ENCODE peak calls at places on chromosomes 12 and 14, in seven cellular contexts. One of them, this sample, is unnamed.

GRCh38 chr12:66964629-66965028 is 285.8 kb upstream of the GRIP1 start:
- DNase-seq in HTR-8/SVneo: no peak
- DNase-seq in HFF-Myc: no peak
- DNase-seq in germinal center: no peak
- DNase-seq in activated T-helper 1 cell treated with anti-CD3 and anti-CD28 coated beads, Interleukin-12 subunit alpha, Interleukin-12 subunit beta, Interleukin-2, Interleukin-4 antibody, amounts not matched to agents 30 ng/mL and 10 ng/mL and 1 ng/mL, durations not matched to agents 14 hours and 24 hours and 36 hours: peak
- DNase-seq in NCI-H1092 treated with DMSO at 0.1 percent for 48 hours: no peak
- DNase-seq in HuH-7.5: no peak
- DNase-seq in this sample: peak

GRCh38 chr12:104565606-104566243 is 109.0 kb downstream of the CHST11 start:
- DNase-seq in HFF-Myc: no peak
- DNase-seq in activated T-helper 1 cell treated with anti-CD3 and anti-CD28 coated beads, Interleukin-12 subunit alpha, Interleukin-12 subunit beta, Interleukin-2, Interleukin-4 antibody, amounts not matched to agents 30 ng/mL and 10 ng/mL and 1 ng/mL, durations not matched to agents 14 hours and 24 hours and 36 hours: no peak
- DNase-seq in NCI-H1092 treated with DMSO at 0.1 percent for 48 hours: no peak
- DNase-seq in HTR-8/SVneo: no peak
- DNase-seq in HuH-7.5: no peak
- DNase-seq in germinal center: no peak
- DNase-seq in this sample: no peak

GRCh38 chr14:64234877-64235651 is 59.1 kb downstream of the ESR2 start:
- DNase-seq in NCI-H1092 treated with DMSO at 0.1 percent for 48 hours: peak
- DNase-seq in activated T-helper 1 cell treated with anti-CD3 and anti-CD28 coated beads, Interleukin-12 subunit alpha, Interleukin-12 subunit beta, Interleukin-2, Interleukin-4 antibody, amounts not matched to agents 30 ng/mL and 10 ng/mL and 1 ng/mL, durations not matched to agents 14 hours and 24 hours and 36 hours: no peak
- DNase-seq in HFF-Myc: no peak
- DNase-seq in HTR-8/SVneo: no peak
- DNase-seq in HuH-7.5: no peak
- DNase-seq in germinal center: peak
- DNase-seq in this sample: no peak

GRCh38 chr12:96240656-96241055 is 46.5 kb downstream of the ELK3 start:
- DNase-seq in NCI-H1092 treated with DMSO at 0.1 percent for 48 hours: no peak
- DNase-seq in germinal center: no peak
- DNase-seq in activated T-helper 1 cell treated with anti-CD3 and anti-CD28 coated beads, Interleukin-12 subunit alpha, Interleukin-12 subunit beta, Interleukin-2, Interleukin-4 antibody, amounts not matched to agents 30 ng/mL and 10 ng/mL and 1 ng/mL, durations not matched to agents 14 hours and 24 hours and 36 hours: no peak
- DNase-seq in HFF-Myc: no peak
- DNase-seq in HuH-7.5: no peak
- DNase-seq in HTR-8/SVneo: no peak
- DNase-seq in this sample: no peak

GRCh38 chr12:131090254-131091210 is 136.8 kb downstream of the ADGRD1 start:
- DNase-seq in HuH-7.5: no peak
- DNase-seq in HFF-Myc: no peak
- DNase-seq in activated T-helper 1 cell treated with anti-CD3 and anti-CD28 coated beads, Interleukin-12 subunit alpha, Interleukin-12 subunit beta, Interleukin-2, Interleukin-4 antibody, amounts not matched to agents 30 ng/mL and 10 ng/mL and 1 ng/mL, durations not matched to agents 14 hours and 24 hours and 36 hours: no peak
- DNase-seq in NCI-H1092 treated with DMSO at 0.1 percent for 48 hours: no peak
- DNase-seq in HTR-8/SVneo: no peak
- DNase-seq in germinal center: no peak
- DNase-seq in this sample: no peak

GRCh38 chr12:51318846-51319570 is 5.0 kb downstream of the BIN2 start:
- DNase-seq in NCI-H1092 treated with DMSO at 0.1 percent for 48 hours: no peak
- DNase-seq in HTR-8/SVneo: no peak
- DNase-seq in HFF-Myc: no peak
- DNase-seq in HuH-7.5: no peak
- DNase-seq in germinal center: no peak
- DNase-seq in activated T-helper 1 cell treated with anti-CD3 and anti-CD28 coated beads, Interleukin-12 subunit alpha, Interleukin-12 subunit beta, Interleukin-2, Interleukin-4 antibody, amounts not matched to agents 30 ng/mL and 10 ng/mL and 1 ng/mL, durations not matched to agents 14 hours and 24 hours and 36 hours: peak
- DNase-seq in this sample: peak

GRCh38 chr14:89359477-89360222 is 57.4 kb downstream of the FOXN3 start:
- DNase-seq in HuH-7.5: no peak
- DNase-seq in HFF-Myc: no peak
- DNase-seq in germinal center: no peak
- DNase-seq in NCI-H1092 treated with DMSO at 0.1 percent for 48 hours: no peak
- DNase-seq in activated T-helper 1 cell treated with anti-CD3 and anti-CD28 coated beads, Interleukin-12 subunit alpha, Interleukin-12 subunit beta, Interleukin-2, Interleukin-4 antibody, amounts not matched to agents 30 ng/mL and 10 ng/mL and 1 ng/mL, durations not matched to agents 14 hours and 24 hours and 36 hours: no peak
- DNase-seq in HTR-8/SVneo: no peak
- DNase-seq in this sample: no peak

GRCh38 chr14:59067135-59067894 is 121.2 kb upstream of the DAAM1 start:
- DNase-seq in HTR-8/SVneo: no peak
- DNase-seq in HuH-7.5: no peak
- DNase-seq in germinal center: no peak
- DNase-seq in activated T-helper 1 cell treated with anti-CD3 and anti-CD28 coated beads, Interleukin-12 subunit alpha, Interleukin-12 subunit beta, Interleukin-2, Interleukin-4 antibody, amounts not matched to agents 30 ng/mL and 10 ng/mL and 1 ng/mL, durations not matched to agents 14 hours and 24 hours and 36 hours: no peak
- DNase-seq in HFF-Myc: no peak
- DNase-seq in NCI-H1092 treated with DMSO at 0.1 percent for 48 hours: no peak
- DNase-seq in this sample: no peak

GRCh38 chr12:47189753-47190152 is 110.0 kb upstream of the AMIGO2 start:
- DNase-seq in HuH-7.5: no peak
- DNase-seq in germinal center: no peak
- DNase-seq in activated T-helper 1 cell treated with anti-CD3 and anti-CD28 coated beads, Interleukin-12 subunit alpha, Interleukin-12 subunit beta, Interleukin-2, Interleukin-4 antibody, amounts not matched to agents 30 ng/mL and 10 ng/mL and 1 ng/mL, durations not matched to agents 14 hours and 24 hours and 36 hours: no peak
- DNase-seq in HTR-8/SVneo: no peak
- DNase-seq in HFF-Myc: no peak
- DNase-seq in NCI-H1092 treated with DMSO at 0.1 percent for 48 hours: no peak
- DNase-seq in this sample: no peak

GRCh38 chr14:61321385-61322010 is at the start of gene PRKCH:
- DNase-seq in germinal center: peak
- DNase-seq in HuH-7.5: peak
- DNase-seq in HFF-Myc: no peak
- DNase-seq in activated T-helper 1 cell treated with anti-CD3 and anti-CD28 coated beads, Interleukin-12 subunit alpha, Interleukin-12 subunit beta, Interleukin-2, Interleukin-4 antibody, amounts not matched to agents 30 ng/mL and 10 ng/mL and 1 ng/mL, durations not matched to agents 14 hours and 24 hours and 36 hours: peak
- DNase-seq in HTR-8/SVneo: peak
- DNase-seq in NCI-H1092 treated with DMSO at 0.1 percent for 48 hours: peak
- DNase-seq in this sample: peak

GRCh38 chr14:89537911-89538310 is 120.9 kb upstream of the FOXN3 start:
- DNase-seq in HTR-8/SVneo: no peak
- DNase-seq in NCI-H1092 treated with DMSO at 0.1 percent for 48 hours: no peak
- DNase-seq in activated T-helper 1 cell treated with anti-CD3 and anti-CD28 coated beads, Interleukin-12 subunit alpha, Interleukin-12 subunit beta, Interleukin-2, Interleukin-4 antibody, amounts not matched to agents 30 ng/mL and 10 ng/mL and 1 ng/mL, durations not matched to agents 14 hours and 24 hours and 36 hours: no peak
- DNase-seq in HFF-Myc: no peak
- DNase-seq in HuH-7.5: no peak
- DNase-seq in germinal center: peak
- DNase-seq in this sample: no peak

GRCh38 chr14:55221186-55221585 is 29.8 kb upstream of the DLGAP5 start:
- DNase-seq in HuH-7.5: no peak
- DNase-seq in HFF-Myc: peak
- DNase-seq in activated T-helper 1 cell treated with anti-CD3 and anti-CD28 coated beads, Interleukin-12 subunit alpha, Interleukin-12 subunit beta, Interleukin-2, Interleukin-4 antibody, amounts not matched to agents 30 ng/mL and 10 ng/mL and 1 ng/mL, durations not matched to agents 14 hours and 24 hours and 36 hours: no peak
- DNase-seq in HTR-8/SVneo: peak
- DNase-seq in NCI-H1092 treated with DMSO at 0.1 percent for 48 hours: no peak
- DNase-seq in germinal center: no peak
- DNase-seq in this sample: no peak

GRCh38 chr12:56599797-56600196 is 30.3 kb downstream of the BAZ2A start:
- DNase-seq in HTR-8/SVneo: no peak
- DNase-seq in HuH-7.5: no peak
- DNase-seq in NCI-H1092 treated with DMSO at 0.1 percent for 48 hours: no peak
- DNase-seq in germinal center: no peak
- DNase-seq in HFF-Myc: no peak
- DNase-seq in activated T-helper 1 cell treated with anti-CD3 and anti-CD28 coated beads, Interleukin-12 subunit alpha, Interleukin-12 subunit beta, Interleukin-2, Interleukin-4 antibody, amounts not matched to agents 30 ng/mL and 10 ng/mL and 1 ng/mL, durations not matched to agents 14 hours and 24 hours and 36 hours: no peak
- DNase-seq in this sample: no peak

GRCh38 chr12:112130461-112130998 is 5.2 kb downstream of the TRAFD1 start:
- DNase-seq in HFF-Myc: no peak
- DNase-seq in HTR-8/SVneo: no peak
- DNase-seq in HuH-7.5: no peak
- DNase-seq in NCI-H1092 treated with DMSO at 0.1 percent for 48 hours: no peak
- DNase-seq in activated T-helper 1 cell treated with anti-CD3 and anti-CD28 coated beads, Interleukin-12 subunit alpha, Interleukin-12 subunit beta, Interleukin-2, Interleukin-4 antibody, amounts not matched to agents 30 ng/mL and 10 ng/mL and 1 ng/mL, durations not matched to agents 14 hours and 24 hours and 36 hours: no peak
- DNase-seq in germinal center: peak
- DNase-seq in this sample: no peak

GRCh38 chr14:53525608-53526007 is 372.5 kb upstream of the DDHD1 start:
- DNase-seq in HTR-8/SVneo: no peak
- DNase-seq in HFF-Myc: no peak
- DNase-seq in NCI-H1092 treated with DMSO at 0.1 percent for 48 hours: no peak
- DNase-seq in activated T-helper 1 cell treated with anti-CD3 and anti-CD28 coated beads, Interleukin-12 subunit alpha, Interleukin-12 subunit beta, Interleukin-2, Interleukin-4 antibody, amounts not matched to agents 30 ng/mL and 10 ng/mL and 1 ng/mL, durations not matched to agents 14 hours and 24 hours and 36 hours: no peak
- DNase-seq in germinal center: no peak
- DNase-seq in HuH-7.5: no peak
- DNase-seq in this sample: no peak